ENCODE peak calls at places on chromosomes 5 and 9, in nine cellular contexts. R is A549, S is pancreas, C is IMR-90, M is heart left ventricle, F is gastrocnemius medialis, I is tibial artery, A is uterus, Y is HepG2. Q is an unnamed sample. For H3K4me1, the result is how much of the 10 kb centered on the place peaks cover.

GRCh38 chr9:134690946-134691694 is 49.5 kb downstream of the COL5A1 start:
- DNase-seq in S (peak), C (no peak), I (peak), R (no peak), M (peak), A (no peak), F (no peak), Y (no peak), Q (no peak)

GRCh38 chr9:82024931-82025330 is 36.4 kb downstream of the SPATA31D1 start:
- DNase-seq in A (no peak), Y (no peak), F (no peak), R (no peak), C (no peak), I (no peak), M (no peak), S (no peak), Q (no peak)

GRCh38 chr9:9229269-9229668 is 1383.5 kb downstream of the PTPRD start:
- DNase-seq in C (no peak), S (no peak), A (no peak), M (no peak), R (no peak), I (no peak), Y (no peak), F (no peak), Q (no peak)

GRCh38 chr9:26725573-26725972 is 167.0 kb downstream of the CAAP1 start:
- DNase-seq in R (no peak), F (no peak), I (no peak), Y (no peak), S (no peak), M (no peak), C (no peak), A (peak), Q (no peak)

GRCh38 chr5:6837519-6838110 is 124.4 kb downstream of the TENT4A start:
- DNase-seq in S (no peak), M (no peak), F (no peak), C (no peak), R (peak), A (no peak), I (no peak), Y (no peak), Q (no peak)

GRCh38 chr9:3205421-3206095 is 320.2 kb downstream of the RFX3 start:
- DNase-seq in A (no peak), R (no peak), I (no peak), C (no peak), M (no peak), S (no peak), F (no peak), Y (no peak), Q (no peak)

GRCh38 chr5:173155912-173156311 is 11.6 kb downstream of the BNIP1 start:
- DNase-seq in S (no peak), Y (no peak), A (no peak), F (no peak), M (no peak), C (peak), R (no peak), I (no peak), Q (no peak)

GRCh38 chr5:150377964-150378694 is 20.6 kb downstream of the TCOF1 start:
- DNase-seq in I (no peak), M (no peak), S (no peak), Y (no peak), A (no peak), F (no peak), R (no peak), C (peak), Q (peak)

GRCh38 chr9:93119953-93120845 is 13.9 kb downstream of the NINJ1 start:
- DNase-seq in F (peak), C (peak), I (peak), M (peak), Y (peak), S (peak), R (peak), A (peak), Q (no peak)

GRCh38 chr5:139562847-139563246 is 1.7 kb downstream of the UBE2D2 start:
- DNase-seq in A (no peak), Y (no peak), R (no peak), F (no peak), C (no peak), M (no peak), S (no peak), I (no peak), Q (no peak)

GRCh38 chr5:102845041-102845440 is 89.9 kb downstream of the PAM start:
- DNase-seq in C (no peak), S (no peak), M (no peak), R (no peak), F (no peak), A (no peak), I (no peak), Y (no peak), Q (no peak)

GRCh38 chr5:105506692-105507277 is 1944.2 kb upstream of the NUDT12 start:
- DNase-seq in A (no peak), Y (peak), I (no peak), M (peak), S (no peak), R (no peak), F (no peak), C (peak), Q (peak)

DNA sequence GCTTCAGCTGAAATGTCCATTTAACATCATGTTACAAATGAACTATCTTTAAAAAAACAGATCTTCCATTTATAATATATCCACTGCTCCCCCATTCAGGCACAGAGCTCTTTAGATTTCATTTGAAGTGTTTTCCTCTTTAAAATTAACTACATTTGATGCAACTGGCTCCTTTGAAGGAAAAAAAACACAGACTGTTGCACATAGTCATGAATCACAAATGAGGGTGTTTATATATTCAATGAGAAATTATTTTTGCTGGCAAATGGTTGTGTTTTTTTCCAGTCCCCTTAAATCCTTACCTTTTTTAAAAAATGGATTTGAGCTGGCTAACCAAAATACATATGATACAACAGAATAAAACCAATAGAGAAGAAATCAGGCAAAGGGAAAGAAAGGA is 240.4 kb downstream of the FBXL7 start:
- DNase-seq in C (peak), S (no peak), A (no peak), F (no peak), I (no peak), M (no peak), R (no peak), Y (no peak), Q (no peak)
- H3K27ac ChIP-seq in C (no peak), S (no peak), A (no peak), F (no peak), I (no peak), M (no peak), R (no peak), Y (no peak), Q (no peak)

GRCh38 chr5:72130342-72130741 is 23.1 kb downstream of the MAP1B start:
- DNase-seq in R (no peak), C (peak), Y (no peak), M (no peak), S (no peak), A (no peak), I (no peak), F (no peak), Q (no peak)

GRCh38 chr5:72133212-72133990 is 26.1 kb downstream of the MAP1B start:
- DNase-seq in Y (no peak), S (no peak), R (no peak), F (no peak), A (no peak), M (no peak), I (no peak), C (peak), Q (no peak)

GRCh38 chr5:72125931-72126620 is 18.8 kb downstream of the MAP1B start:
- DNase-seq in Y (no peak), C (no peak), R (no peak), A (no peak), S (no peak), I (no peak), M (no peak), F (no peak), Q (no peak)

GRCh38 chr5:72126796-72127195 is 19.5 kb downstream of the MAP1B start:
- DNase-seq in I (no peak), Y (no peak), F (no peak), A (no peak), S (no peak), M (no peak), R (no peak), C (no peak), Q (no peak)

DNA sequence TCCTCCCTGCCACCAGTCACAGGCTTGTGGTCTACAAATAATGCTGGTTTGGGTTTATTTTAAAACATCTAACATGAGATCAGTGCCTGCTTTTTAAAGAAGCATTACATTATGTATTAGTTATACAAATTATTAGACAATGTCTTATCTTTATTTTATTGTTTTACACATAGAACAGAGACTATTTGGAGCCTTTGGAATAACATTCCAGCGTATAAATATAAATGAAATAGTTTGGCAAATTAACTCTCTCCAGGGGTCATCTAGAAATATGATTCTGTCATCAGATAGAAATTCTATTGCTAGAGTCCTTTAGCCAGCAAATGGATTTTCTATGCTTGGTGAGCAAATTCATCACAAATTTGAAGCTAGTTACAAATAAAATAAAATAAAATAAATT is 22.5 kb downstream of the MAP1B start:
- DNase-seq in C (peak), Y (no peak), A (no peak), F (no peak), S (no peak), I (no peak), R (no peak), M (no peak), Q (no peak)
- H3K4me1 ChIP-seq in C (under half), Y (under half), A (under half), F (under half), S (under half), I (half or more), R (half or more), M (under half), Q (under half)

DNA sequence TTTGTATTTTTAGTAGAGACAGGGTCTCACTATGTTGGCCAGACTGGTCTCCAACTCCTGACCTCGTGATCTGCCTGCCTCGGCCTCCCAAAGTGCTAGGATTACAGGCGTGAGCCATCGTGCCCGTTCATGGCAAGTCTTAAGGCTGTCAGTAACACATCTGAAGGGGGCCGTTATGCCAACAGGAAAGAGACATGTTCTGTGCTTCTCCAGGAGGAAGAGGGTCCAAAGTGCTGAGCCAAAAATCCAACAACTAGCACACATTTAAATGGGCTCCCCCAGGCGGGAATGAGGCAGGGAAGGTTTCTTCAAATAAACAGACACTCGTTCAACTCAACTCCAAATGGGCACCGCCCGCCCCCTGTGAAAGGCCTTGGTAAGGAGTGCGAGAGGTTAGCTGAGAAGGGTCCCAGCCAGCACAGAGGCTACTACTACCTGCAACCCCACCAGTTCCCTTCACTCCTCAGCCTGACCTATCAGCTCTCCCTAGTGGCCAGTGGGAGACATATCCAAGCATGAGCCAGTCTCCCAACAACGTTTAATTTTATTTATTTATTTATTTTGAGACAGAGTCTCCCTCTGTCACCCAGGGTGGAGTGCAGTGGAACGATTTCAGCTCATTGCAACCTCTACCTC is 84.1 kb upstream of the DMRT1 start:
- DNase-seq in Y (peak), C (peak), F (no peak), I (peak), S (no peak), R (no peak), A (no peak), M (no peak), Q (peak)
- TF ChIP-seq CTCF in Y (peak), C (peak), F (peak), I (peak), S (peak), R (peak), A (peak), M (peak), Q (peak)

DNA sequence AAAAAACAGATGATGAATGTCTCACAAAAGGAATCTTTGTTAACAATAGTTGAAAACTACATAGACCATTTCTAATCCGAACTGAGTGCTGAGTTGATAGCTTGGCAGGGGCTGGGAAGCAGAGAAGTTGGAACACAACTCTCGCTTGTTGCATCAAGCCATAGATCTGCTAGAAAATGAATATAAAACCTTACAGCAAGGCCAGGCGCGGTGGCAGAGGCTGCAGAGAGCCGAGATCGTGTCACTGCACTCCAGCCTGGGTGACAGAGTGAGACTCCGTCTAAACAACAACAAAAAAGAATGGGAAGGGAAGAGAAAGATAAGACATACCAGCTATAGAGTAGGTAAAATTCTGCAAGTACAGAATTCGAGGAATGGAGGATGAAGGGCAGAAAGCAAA is 28.0 kb upstream of the SPZ1 start:
- DNase-seq in A (no peak), I (no peak), M (no peak), F (no peak), R (no peak), Y (no peak), S (no peak), C (no peak), Q (no peak)
- H3K27ac ChIP-seq in A (no peak), I (no peak), M (no peak), F (no peak), R (no peak), Y (no peak), S (no peak), C (no peak), Q (no peak)

GRCh38 chr9:114494776-114495569 is 10.3 kb downstream of the WHRN start:
- DNase-seq in C (no peak), Y (no peak), M (no peak), I (no peak), F (no peak), S (no peak), R (no peak), A (no peak), Q (no peak)
- H3K4me1 ChIP-seq in C (under half), Y (under half), M (under half), I (under half), F (under half), S (under half), R (under half), A (under half), Q (under half)

DNA sequence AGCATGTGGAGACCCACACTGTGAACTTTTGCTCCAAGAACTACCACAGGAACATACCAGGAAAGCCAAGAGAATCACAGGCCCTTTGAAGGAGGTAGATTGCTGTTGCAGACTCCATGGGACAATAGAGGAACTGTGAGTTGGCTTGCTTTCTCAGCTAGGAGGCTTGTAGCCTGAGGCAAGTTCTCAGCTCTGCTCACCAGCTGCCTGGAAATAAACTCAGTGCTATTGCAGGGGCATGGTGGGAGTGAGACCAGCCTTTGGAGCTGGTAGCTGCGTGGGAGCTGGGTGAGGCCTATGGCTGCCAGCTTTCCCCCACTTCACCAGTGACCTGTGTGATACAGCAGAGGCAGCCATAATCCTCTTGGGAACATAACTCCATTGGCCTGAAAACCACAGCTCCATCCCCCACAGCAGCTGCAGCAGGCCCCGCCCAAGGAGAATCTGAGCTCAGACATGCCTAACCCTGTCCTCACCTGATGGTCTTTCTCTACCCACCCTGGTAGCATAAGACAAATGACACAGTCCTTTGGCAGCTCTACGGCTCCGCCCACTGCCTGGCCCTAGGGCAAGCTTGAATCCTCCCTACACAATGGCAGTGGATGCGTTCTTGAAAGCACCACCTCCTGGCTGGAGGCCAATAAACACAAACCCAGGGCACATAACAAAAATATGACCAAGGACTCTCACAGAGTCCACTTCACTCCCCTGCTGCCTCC is 389.5 kb downstream of the KIF4B start:
- DNase-seq in F (no peak), Y (no peak), I (no peak), S (no peak), C (no peak), M (no peak), A (no peak), R (no peak), Q (no peak)
- TF ChIP-seq CTCF in F (no peak), Y (no peak), I (no peak), S (no peak), C (no peak), M (no peak), A (no peak), R (no peak), Q (no peak)